ENCODE peak calls at places on chromosomes 7 and 10, in nine cellular contexts. L is body of pancreas, E is heart left ventricle, S is sigmoid colon, C is upper lobe of left lung, K is NB4, I is endothelial cell of umbilical vein, X is transverse colon, V is K562. Y is an unnamed sample.

GRCh38 chr7:18799899-18800298 is 304.4 kb downstream of the HDAC9 start:
- DNase-seq in S (no peak), C (no peak), I (no peak), V (no peak), X (no peak), K (no peak), L (no peak), E (no peak), Y (no peak)

GRCh38 chr10:114525368-114525949 is 121.2 kb upstream of the AFAP1L2 start:
- DNase-seq in E (no peak), V (no peak), K (no peak), L (no peak), I (peak), C (no peak), X (no peak), S (no peak), Y (no peak)

GRCh38 chr10:43396061-43396927 is 12.7 kb downstream of the HNRNPF start:
- DNase-seq in C (peak), L (peak), K (peak), V (peak), E (peak), X (peak), S (peak), I (peak), Y (peak)

GRCh38 chr10:115018185-115018931 is 74.8 kb upstream of the ATRNL1 start:
- DNase-seq in V (no peak), L (no peak), K (no peak), C (no peak), X (no peak), I (no peak), E (no peak), S (no peak), Y (no peak)

GRCh38 chr10:121373411-121373810 is 224.8 kb downstream of the FGFR2 start:
- DNase-seq in L (no peak), X (no peak), K (no peak), V (no peak), E (no peak), I (no peak), S (no peak), C (no peak), Y (no peak)

GRCh38 chr7:151876899-151877777 is at the start of gene PRKAG2:
- DNase-seq in K (peak), C (peak), E (peak), X (peak), I (peak), L (peak), S (peak), V (peak), Y (peak)

GRCh38 chr10:30637881-30638467 is 8.4 kb upstream of the LYZL2 start:
- DNase-seq in S (no peak), L (no peak), C (no peak), E (no peak), V (no peak), X (no peak), K (peak), I (peak), Y (no peak)

GRCh38 chr10:113131611-113132330 is 181.7 kb downstream of the TCF7L2 start:
- DNase-seq in I (peak), X (no peak), K (no peak), C (no peak), E (no peak), L (no peak), S (no peak), V (no peak), Y (no peak)

GRCh38 chr10:132707121-132707775 is 78.7 kb downstream of the NKX6-2 start:
- DNase-seq in V (no peak), L (no peak), X (peak), K (no peak), I (no peak), C (no peak), E (peak), S (peak), Y (no peak)

GRCh38 chr7:1291040-1291689 is 58.5 kb downstream of the UNCX start:
- DNase-seq in X (no peak), L (no peak), V (no peak), C (no peak), E (no peak), K (no peak), S (no peak), I (no peak), Y (no peak)

GRCh38 chr10:100374137-100374655 is 27.2 kb downstream of the SCD start:
- DNase-seq in I (no peak), E (no peak), X (no peak), C (no peak), K (no peak), L (no peak), S (no peak), V (peak), Y (no peak)

GRCh38 chr10:21518629-21519321 is 6.7 kb downstream of the SKIDA1 start:
- DNase-seq in E (no peak), C (no peak), L (peak), X (no peak), I (peak), V (no peak), S (no peak), K (no peak), Y (no peak)

GRCh38 chr10:72567884-72568283 is 58.0 kb downstream of the MICU1 start:
- DNase-seq in K (peak), C (no peak), V (peak), X (no peak), E (no peak), L (no peak), S (no peak), I (peak), Y (peak)

GRCh38 chr7:151379534-151380198 is 30.2 kb downstream of the WDR86 start:
- DNase-seq in L (no peak), K (no peak), V (no peak), X (no peak), E (no peak), I (no peak), S (no peak), C (no peak), Y (no peak)

GRCh38 chr10:70596860-70597809 is 5.4 kb downstream of the PRF1 start:
- DNase-seq in I (no peak), L (no peak), C (peak), K (peak), X (no peak), E (no peak), V (peak), S (no peak), Y (no peak)

DNA sequence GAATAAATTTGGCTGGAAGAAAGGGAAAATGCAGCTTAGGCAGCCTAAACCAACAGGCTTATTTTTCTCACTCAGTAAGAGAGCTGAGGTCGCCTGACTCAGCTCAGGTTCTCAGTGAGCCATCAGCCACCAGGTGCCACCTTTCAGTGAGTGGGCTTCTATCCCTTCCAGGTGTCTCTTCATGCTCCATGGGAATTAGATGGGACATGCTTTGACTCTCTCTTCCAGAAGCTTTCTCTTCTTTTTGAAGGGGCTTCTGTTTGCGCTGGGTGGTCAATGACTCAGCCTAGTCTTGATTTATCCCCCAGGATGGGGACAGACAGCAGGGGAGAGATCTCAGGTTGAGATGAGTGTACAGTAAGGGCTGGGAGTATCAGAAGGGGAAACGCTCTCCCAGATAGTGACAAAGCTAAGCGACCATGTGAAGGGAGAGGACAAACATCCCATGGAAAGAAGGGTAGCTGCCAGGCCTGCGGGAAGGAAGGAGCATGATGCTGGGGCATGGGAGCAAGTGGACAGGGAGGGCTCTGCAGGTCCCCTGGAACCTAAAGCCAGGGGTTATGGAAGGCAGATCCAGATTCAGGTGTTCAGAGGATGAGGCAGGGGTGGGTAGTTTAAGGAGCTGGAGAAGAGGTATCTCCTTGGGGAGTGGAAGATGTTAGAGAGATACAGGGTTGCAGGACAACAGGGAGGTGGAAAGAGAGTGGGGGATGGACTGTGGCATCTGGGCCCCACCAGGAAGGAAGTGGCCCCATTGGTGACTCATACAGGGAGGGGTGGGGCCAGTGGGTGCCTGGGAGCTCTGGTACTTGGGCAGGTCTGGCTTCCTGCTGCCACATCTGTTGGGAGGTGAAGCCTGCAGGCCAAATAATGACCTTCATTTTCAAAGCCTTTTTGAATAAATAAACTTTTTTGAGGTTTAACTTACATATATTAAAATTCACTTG is 32.5 kb downstream of the OGDH start:
- DNase-seq in L (peak), X (peak), V (peak), S (peak), I (peak), C (peak), E (peak), K (peak), Y (peak)
- TF ChIP-seq POLR2A in L (no peak), X (no peak), V (no peak), S (no peak), I (peak), C (no peak), E (no peak), K (peak), Y (peak)

GRCh38 chr7:142513221-142513955 is 235.9 kb upstream of the PRSS1 start:
- DNase-seq in I (no peak), V (no peak), C (no peak), X (no peak), L (no peak), S (no peak), K (no peak), E (no peak), Y (no peak)
- TF ChIP-seq POLR2A in I (no peak), V (no peak), C (no peak), X (no peak), L (no peak), S (no peak), K (no peak), E (no peak), Y (no peak)

DNA sequence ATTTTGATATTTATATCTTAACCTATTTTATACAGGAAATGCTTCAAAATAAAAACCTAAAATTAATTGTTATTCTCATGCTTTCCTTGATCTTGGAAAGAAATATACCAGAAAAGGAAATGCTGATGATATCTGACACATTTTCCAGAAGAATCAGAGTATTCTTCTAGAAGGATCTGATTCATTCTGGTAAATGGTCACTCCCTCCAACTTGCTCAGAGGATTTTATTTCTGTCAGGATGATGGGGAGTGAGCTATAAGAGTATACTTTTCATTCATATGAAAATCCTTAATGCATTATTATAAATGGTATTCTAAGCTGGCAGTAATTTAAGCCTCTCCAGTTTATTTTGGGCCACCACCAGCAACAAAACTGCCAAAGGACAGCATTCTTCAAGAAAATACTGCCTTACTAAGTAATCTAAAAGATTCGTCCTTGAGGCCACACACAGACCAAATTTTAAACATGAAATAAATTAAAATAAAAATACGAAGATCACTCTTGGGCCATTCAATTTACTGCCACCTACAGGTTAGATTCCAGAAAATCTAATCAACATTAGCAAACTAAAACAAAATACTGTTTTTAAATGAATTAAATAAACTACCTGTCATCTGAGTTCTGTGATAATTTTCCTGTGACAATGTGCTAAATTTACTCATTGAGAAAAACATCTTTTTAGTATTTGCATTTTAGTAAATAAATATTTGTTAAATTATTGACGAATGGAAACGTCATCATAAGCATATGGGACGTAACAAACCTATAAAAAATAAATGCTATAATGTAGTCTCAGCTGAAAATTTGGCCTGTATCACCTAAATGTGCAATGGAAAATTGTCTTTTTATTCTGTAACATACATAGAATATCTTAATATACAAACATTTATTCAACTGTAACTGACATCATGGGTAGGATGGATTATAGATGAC is 71.9 kb downstream of the ITGB8 start:
- DNase-seq in V (no peak), E (no peak), I (peak), X (no peak), S (no peak), L (no peak), K (no peak), C (no peak), Y (no peak)
- TF ChIP-seq POLR2A in V (no peak), E (no peak), I (no peak), X (no peak), S (no peak), L (no peak), K (no peak), C (no peak), Y (no peak)

GRCh38 chr10:111766464-111766863 is 417.1 kb downstream of the GPAM start:
- DNase-seq in X (no peak), S (no peak), C (no peak), L (no peak), I (no peak), E (no peak), K (no peak), V (no peak), Y (no peak)

GRCh38 chr10:111762114-111762513 is 421.5 kb downstream of the GPAM start:
- DNase-seq in C (no peak), V (no peak), L (no peak), K (peak), X (no peak), E (no peak), S (no peak), I (no peak), Y (no peak)

GRCh38 chr10:111765216-111765615 is 418.3 kb downstream of the GPAM start:
- DNase-seq in X (no peak), E (no peak), I (no peak), K (no peak), L (no peak), V (no peak), S (no peak), C (no peak), Y (no peak)

DNA sequence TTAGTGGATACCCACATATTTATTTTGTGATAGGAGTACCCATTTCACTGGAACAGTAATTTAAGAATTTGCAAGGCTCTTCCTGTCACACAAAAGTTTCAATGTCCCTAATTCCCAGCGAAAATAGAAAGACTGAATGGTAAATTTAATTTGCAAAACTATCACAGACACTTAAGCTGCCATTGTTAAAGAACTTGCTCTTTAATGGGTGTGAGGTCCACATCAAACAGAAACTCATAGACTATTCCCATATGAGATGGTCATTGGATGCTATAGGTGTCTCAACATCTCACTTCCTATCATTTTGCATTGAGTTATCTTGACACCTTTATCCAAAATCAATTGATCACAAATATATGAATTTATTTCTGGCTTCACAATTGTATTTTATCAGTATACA is 415.9 kb downstream of the GPAM start:
- DNase-seq in L (no peak), S (no peak), I (no peak), C (no peak), K (no peak), X (no peak), E (no peak), V (no peak), Y (no peak)
- TF ChIP-seq POLR2A in L (no peak), S (no peak), I (no peak), C (no peak), K (no peak), X (no peak), E (no peak), V (no peak), Y (no peak)

Y was measured in erythroblast.